ENCODE peak calls at places on chromosomes 4 and X, in five cellular contexts. One of them, this sample, is unnamed.
A peak's percentile ranks its signal among the peaks of the same experiment; 100 is the strongest.

GRCh38 chrX:152847281-152847680 is 16.4 kb downstream of the NSDHL start:
- DNase-seq in neuronal stem cell: no peak
- DNase-seq in H1: no peak
- DNase-seq in mesenchymal stem cell: no peak
- DNase-seq in mesendoderm: no peak
- DNase-seq in this sample: no peak

GRCh38 chr4:173489514-173489913 is 40.5 kb downstream of the HAND2 start:
- DNase-seq in neuronal stem cell: no peak
- DNase-seq in H1: no peak
- DNase-seq in mesenchymal stem cell: peak; percentile 54
- DNase-seq in mesendoderm: no peak
- DNase-seq in this sample: no peak

GRCh38 chr4:120155287-120155686 is 88.6 kb upstream of the MAD2L1 start:
- DNase-seq in neuronal stem cell: no peak
- DNase-seq in H1: no peak
- DNase-seq in mesenchymal stem cell: no peak
- DNase-seq in mesendoderm: no peak
- DNase-seq in this sample: no peak

GRCh38 chrX:63765692-63766091 is 19.3 kb downstream of the ARHGEF9 start:
- DNase-seq in neuronal stem cell: no peak
- DNase-seq in H1: no peak
- DNase-seq in mesenchymal stem cell: no peak
- DNase-seq in mesendoderm: no peak
- DNase-seq in this sample: no peak

GRCh38 chrX:2576793-2577192 is 76.0 kb upstream of the DHRSX start:
- DNase-seq in neuronal stem cell: no peak
- DNase-seq in H1: no peak
- DNase-seq in mesenchymal stem cell: no peak
- DNase-seq in mesendoderm: peak; percentile 57
- DNase-seq in this sample: peak; percentile 83

GRCh38 chr4:7266525-7267292 is 74.4 kb downstream of the SORCS2 start:
- DNase-seq in neuronal stem cell: no peak
- DNase-seq in H1: peak; percentile 23
- DNase-seq in mesenchymal stem cell: peak; percentile 72
- DNase-seq in mesendoderm: peak; percentile 86
- DNase-seq in this sample: peak; percentile 45

GRCh38 chrX:132737743-132738142 is 220.7 kb downstream of the HS6ST2 start:
- DNase-seq in neuronal stem cell: no peak
- DNase-seq in H1: no peak
- DNase-seq in mesenchymal stem cell: no peak
- DNase-seq in mesendoderm: no peak
- DNase-seq in this sample: no peak

GRCh38 chr4:123977623-123978022 is 581.0 kb downstream of the SPRY1 start:
- DNase-seq in neuronal stem cell: no peak
- DNase-seq in H1: no peak
- DNase-seq in mesenchymal stem cell: peak; percentile 54
- DNase-seq in mesendoderm: no peak
- DNase-seq in this sample: no peak

GRCh38 chr4:134935320-134935719 is 733.7 kb upstream of the PABPC4L start:
- DNase-seq in neuronal stem cell: peak; percentile 5
- DNase-seq in H1: no peak
- DNase-seq in mesenchymal stem cell: peak; percentile 32
- DNase-seq in mesendoderm: peak; percentile 53
- DNase-seq in this sample: peak; percentile 39

GRCh38 chr4:133638702-133639101 is 489.6 kb downstream of the PCDH10 start:
- DNase-seq in neuronal stem cell: no peak
- DNase-seq in H1: no peak
- DNase-seq in mesenchymal stem cell: no peak
- DNase-seq in mesendoderm: no peak
- DNase-seq in this sample: no peak

GRCh38 chr4:163107754-163108153 is 58.9 kb downstream of the NAF1 start:
- DNase-seq in neuronal stem cell: no peak
- DNase-seq in H1: no peak
- DNase-seq in mesenchymal stem cell: peak; percentile 38
- DNase-seq in mesendoderm: no peak
- DNase-seq in this sample: peak; percentile 7

GRCh38 chrX:119389854-119390501 is 9.2 kb upstream of the SLC25A43 start:
- DNase-seq in neuronal stem cell: no peak
- DNase-seq in H1: no peak
- DNase-seq in mesenchymal stem cell: no peak
- DNase-seq in mesendoderm: peak; percentile 59
- DNase-seq in this sample: no peak

GRCh38 chr4:165418116-165418515 is 39.3 kb downstream of the CPE start:
- DNase-seq in neuronal stem cell: no peak
- DNase-seq in H1: no peak
- DNase-seq in mesenchymal stem cell: no peak
- DNase-seq in mesendoderm: no peak
- DNase-seq in this sample: no peak

GRCh38 chrX:30308263-30309138 is 689 bp downstream of the NR0B1 start:
- DNase-seq in neuronal stem cell: peak; percentile 9
- DNase-seq in H1: no peak
- DNase-seq in mesenchymal stem cell: peak; percentile 24
- DNase-seq in mesendoderm: peak; percentile 54
- DNase-seq in this sample: no peak

GRCh38 chr4:16916719-16917337 is 18.4 kb upstream of the LDB2 start:
- DNase-seq in neuronal stem cell: no peak
- DNase-seq in H1: peak; percentile 90
- DNase-seq in mesenchymal stem cell: peak; percentile 42
- DNase-seq in mesendoderm: peak; percentile 92
- DNase-seq in this sample: peak; percentile 46

GRCh38 chr4:110128092-110128989 is 70.1 kb downstream of the ELOVL6 start:
- DNase-seq in neuronal stem cell: no peak
- DNase-seq in H1: no peak
- DNase-seq in mesenchymal stem cell: no peak
- DNase-seq in mesendoderm: no peak
- DNase-seq in this sample: no peak

GRCh38 chr4:15004701-15005301 is 2.5 kb downstream of the CPEB2 start:
- DNase-seq in neuronal stem cell: peak; percentile 32
- DNase-seq in H1: no peak
- DNase-seq in mesenchymal stem cell: peak; percentile 86
- DNase-seq in mesendoderm: peak; percentile 75
- DNase-seq in this sample: peak; percentile 88

GRCh38 chr4:687048-687974 is 1.6 kb downstream of the SLC49A3 start:
- DNase-seq in neuronal stem cell: no peak
- DNase-seq in H1: no peak
- DNase-seq in mesenchymal stem cell: peak; percentile 94
- DNase-seq in mesendoderm: peak; percentile 69
- DNase-seq in this sample: peak; percentile 94

GRCh38 chr4:181138116-181138515 is 1105.1 kb upstream of the TENM3 start:
- DNase-seq in neuronal stem cell: no peak
- DNase-seq in H1: no peak
- DNase-seq in mesenchymal stem cell: no peak
- DNase-seq in mesendoderm: no peak
- DNase-seq in this sample: no peak

GRCh38 chr4:6917445-6918241 is 8.0 kb downstream of the TBC1D14 start:
- DNase-seq in neuronal stem cell: no peak
- DNase-seq in H1: no peak
- DNase-seq in mesenchymal stem cell: peak; percentile 29
- DNase-seq in mesendoderm: peak; percentile 54
- DNase-seq in this sample: no peak

GRCh38 chr4:114980932-114981693 is 132.3 kb downstream of the NDST4 start:
- DNase-seq in neuronal stem cell: no peak
- DNase-seq in H1: no peak
- DNase-seq in mesenchymal stem cell: no peak
- DNase-seq in mesendoderm: no peak
- DNase-seq in this sample: no peak

GRCh38 chr4:4914059-4914820 is 54.8 kb downstream of the MSX1 start:
- DNase-seq in neuronal stem cell: no peak
- DNase-seq in H1: no peak
- DNase-seq in mesenchymal stem cell: no peak
- DNase-seq in mesendoderm: no peak
- DNase-seq in this sample: peak; percentile 14

GRCh38 chr4:53908661-53909078 is 155.7 kb downstream of the CHIC2 start:
- DNase-seq in neuronal stem cell: peak; percentile 38
- DNase-seq in H1: no peak
- DNase-seq in mesenchymal stem cell: peak; percentile 95
- DNase-seq in mesendoderm: peak; percentile 80
- DNase-seq in this sample: peak; percentile 51

GRCh38 chrX:70398899-70399298 is 24.2 kb upstream of the GDPD2 start:
- DNase-seq in neuronal stem cell: no peak
- DNase-seq in H1: no peak
- DNase-seq in mesenchymal stem cell: peak; percentile 53
- DNase-seq in mesendoderm: no peak
- DNase-seq in this sample: no peak

GRCh38 chr4:117588771-117589170 is 445.5 kb upstream of the NDST3 start:
- DNase-seq in neuronal stem cell: no peak
- DNase-seq in H1: no peak
- DNase-seq in mesenchymal stem cell: peak; percentile 2
- DNase-seq in mesendoderm: no peak
- DNase-seq in this sample: no peak

GRCh38 chrX:100687128-100687527 is 43.1 kb downstream of the SRPX2 start:
- DNase-seq in neuronal stem cell: no peak
- DNase-seq in H1: no peak
- DNase-seq in mesenchymal stem cell: no peak
- DNase-seq in mesendoderm: no peak
- DNase-seq in this sample: no peak

GRCh38 chr4:40314951-40315350 is 20.2 kb upstream of the CHRNA9 start:
- DNase-seq in neuronal stem cell: no peak
- DNase-seq in H1: no peak
- DNase-seq in mesenchymal stem cell: no peak
- DNase-seq in mesendoderm: no peak
- DNase-seq in this sample: peak; percentile 97

GRCh38 chr4:40308528-40309122 is 26.5 kb upstream of the CHRNA9 start:
- DNase-seq in neuronal stem cell: no peak
- DNase-seq in H1: no peak
- DNase-seq in mesenchymal stem cell: no peak
- DNase-seq in mesendoderm: no peak
- DNase-seq in this sample: no peak

GRCh38 chr4:40310225-40310624 is 24.9 kb upstream of the CHRNA9 start:
- DNase-seq in neuronal stem cell: no peak
- DNase-seq in H1: no peak
- DNase-seq in mesenchymal stem cell: no peak
- DNase-seq in mesendoderm: no peak
- DNase-seq in this sample: no peak

GRCh38 chr4:40309250-40309774 is 25.8 kb upstream of the CHRNA9 start:
- DNase-seq in neuronal stem cell: peak; percentile 83
- DNase-seq in H1: peak; percentile 92
- DNase-seq in mesenchymal stem cell: peak; percentile 83
- DNase-seq in mesendoderm: peak; percentile 96
- DNase-seq in this sample: peak; percentile 96

DNA sequence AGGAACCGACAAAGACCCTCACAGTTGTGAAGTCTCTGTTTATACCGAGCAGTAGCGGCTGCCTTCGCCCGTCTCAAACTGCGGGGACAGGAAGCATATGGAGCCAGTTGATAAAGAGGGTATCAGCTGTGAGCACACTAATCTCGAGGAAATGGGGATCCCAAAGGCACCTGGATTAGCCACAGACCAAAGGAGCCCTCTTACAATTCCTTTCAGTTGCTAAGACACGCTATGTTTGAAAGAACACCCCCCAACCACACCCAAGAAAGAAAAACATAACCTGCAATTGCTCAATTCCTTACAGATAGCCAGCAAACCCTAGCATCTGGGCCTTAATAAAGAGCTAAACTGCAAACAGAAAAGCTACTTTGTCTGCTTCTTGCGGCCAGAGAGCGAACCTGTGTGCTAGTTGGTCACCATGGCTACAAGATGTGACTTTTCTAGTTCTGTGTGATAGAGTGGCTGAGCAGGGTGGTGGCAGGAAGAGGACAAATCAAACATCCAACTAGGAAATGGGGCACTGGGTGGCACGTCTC is 23.3 kb upstream of the CHRNA9 start:
- DNase-seq in neuronal stem cell: no peak
- DNase-seq in H1: no peak
- DNase-seq in mesenchymal stem cell: no peak
- DNase-seq in mesendoderm: peak; percentile 55
- DNase-seq in this sample: no peak
- H3K4me2 ChIP-seq in neuronal stem cell: no peak overlapping the region
- H3K4me2 ChIP-seq in H1: no peak overlapping the region
- H3K4me2 ChIP-seq in mesenchymal stem cell: no peak overlapping the region
- H3K4me2 ChIP-seq in mesendoderm: no peak overlapping the region
- H3K4me2 ChIP-seq in this sample: no peak overlapping the region

GRCh38 chr4:169341490-169341889 is 70.7 kb upstream of the SH3RF1 start:
- DNase-seq in neuronal stem cell: no peak
- DNase-seq in H1: no peak
- DNase-seq in mesenchymal stem cell: peak; percentile 33
- DNase-seq in mesendoderm: no peak
- DNase-seq in this sample: no peak

GRCh38 chr4:169335331-169335730 is 64.6 kb upstream of the SH3RF1 start:
- DNase-seq in neuronal stem cell: no peak
- DNase-seq in H1: no peak
- DNase-seq in mesenchymal stem cell: peak; percentile 36
- DNase-seq in mesendoderm: no peak
- DNase-seq in this sample: no peak

GRCh38 chr4:169337510-169337909 is 66.8 kb upstream of the SH3RF1 start:
- DNase-seq in neuronal stem cell: no peak
- DNase-seq in H1: no peak
- DNase-seq in mesenchymal stem cell: peak; percentile 60
- DNase-seq in mesendoderm: no peak
- DNase-seq in this sample: peak; percentile 87

GRCh38 chr4:169340834-169341233 is 70.1 kb upstream of the SH3RF1 start:
- DNase-seq in neuronal stem cell: no peak
- DNase-seq in H1: no peak
- DNase-seq in mesenchymal stem cell: no peak
- DNase-seq in mesendoderm: no peak
- DNase-seq in this sample: no peak

DNA sequence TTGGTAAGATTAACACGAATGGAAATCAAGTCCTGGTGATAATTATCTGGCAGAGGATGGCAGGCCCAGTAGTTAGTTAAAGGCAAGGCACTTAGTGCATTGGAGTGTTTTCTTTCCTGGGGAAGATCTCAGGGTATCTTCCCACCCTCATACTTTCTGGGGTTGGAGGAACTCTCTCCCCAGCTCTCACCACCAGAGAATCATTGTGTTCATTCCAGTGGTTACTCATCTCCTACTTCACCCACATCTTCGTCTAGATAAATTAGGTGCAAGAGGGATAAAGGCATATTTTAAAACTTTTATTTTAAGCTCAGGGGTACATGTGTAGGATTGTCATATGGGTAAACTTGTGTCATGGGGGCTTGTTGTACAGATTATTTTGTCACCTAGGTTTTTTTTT is 67.5 kb upstream of the SH3RF1 start:
- DNase-seq in neuronal stem cell: no peak
- DNase-seq in H1: no peak
- DNase-seq in mesenchymal stem cell: no peak
- DNase-seq in mesendoderm: no peak
- DNase-seq in this sample: no peak
- H2BK120ac ChIP-seq in neuronal stem cell: no peak overlapping the region
- H2BK120ac ChIP-seq in H1: no peak overlapping the region
- H2BK120ac ChIP-seq in mesenchymal stem cell: no peak overlapping the region
- H2BK120ac ChIP-seq in mesendoderm: no peak overlapping the region
- H2BK120ac ChIP-seq in this sample: no peak overlapping the region

GRCh38 chr4:142380052-142380598 is 466.0 kb downstream of the INPP4B start:
- DNase-seq in neuronal stem cell: no peak
- DNase-seq in H1: no peak
- DNase-seq in mesenchymal stem cell: peak; percentile 28
- DNase-seq in mesendoderm: peak; percentile 53
- DNase-seq in this sample: no peak
- H4K8ac ChIP-seq in neuronal stem cell: no peak overlapping the region
- H4K8ac ChIP-seq in H1: no peak overlapping the region
- H4K8ac ChIP-seq in mesenchymal stem cell: peak overlapping the region; percentile 45
- H4K8ac ChIP-seq in mesendoderm: no peak overlapping the region
- H4K8ac ChIP-seq in this sample: peak overlapping the region; percentile 11

GRCh38 chr4:87849612-87850011 is 16.8 kb downstream of the MEPE start:
- DNase-seq in neuronal stem cell: no peak
- DNase-seq in H1: no peak
- DNase-seq in mesenchymal stem cell: peak; percentile 65
- DNase-seq in mesendoderm: peak; percentile 74
- DNase-seq in this sample: no peak
- H3K4me2 ChIP-seq in neuronal stem cell: no peak overlapping the region
- H3K4me2 ChIP-seq in H1: no peak overlapping the region
- H3K4me2 ChIP-seq in mesenchymal stem cell: no peak overlapping the region
- H3K4me2 ChIP-seq in mesendoderm: no peak overlapping the region
- H3K4me2 ChIP-seq in this sample: no peak overlapping the region